ENCODE peak calls at places on chromosomes 16 and 17, in seven cellular contexts. S is uterus; L is fibroblast of mammary gland; J is lung; T is CD4-positive, alpha-beta T cell; H is CD8-positive, alpha-beta T cell; R is nephron progenitor cell. O is an unnamed sample.

GRCh38 chr16:17312100-17312732 is 158.5 kb downstream of the XYLT1 start:
- DNase-seq in S (no peak), R (no peak), L (no peak), H (no peak), J (no peak), T (no peak), O (no peak)

GRCh38 chr16:30997887-30998711 is 12.3 kb downstream of the STX1B start:
- DNase-seq in L (peak), J (no peak), H (no peak), S (peak), T (no peak), R (no peak), O (no peak)

GRCh38 chr17:17776889-17777288 is 59.9 kb downstream of the SREBF1 start:
- DNase-seq in T (no peak), S (no peak), J (no peak), H (no peak), L (no peak), R (no peak), O (no peak)

GRCh38 chr17:17093764-17094163 is 51.5 kb downstream of the MPRIP start:
- DNase-seq in T (no peak), L (no peak), S (no peak), J (no peak), R (no peak), H (no peak), O (no peak)

GRCh38 chr16:30600929-30601328 is 9.3 kb downstream of the ZNF689 start:
- DNase-seq in H (no peak), S (no peak), T (no peak), L (no peak), J (no peak), R (no peak), O (no peak)

GRCh38 chr16:6048017-6048416 is 950.4 kb upstream of the EEF2KMT start:
- DNase-seq in J (no peak), H (no peak), T (no peak), R (no peak), L (no peak), S (no peak), O (no peak)

GRCh38 chr16:83631006-83631405 is 176.8 kb upstream of the HSBP1 start:
- DNase-seq in H (no peak), T (no peak), S (no peak), J (peak), R (no peak), L (no peak), O (no peak)

GRCh38 chr16:57270221-57271062 is 14.0 kb downstream of the PLLP start:
- DNase-seq in J (no peak), H (no peak), R (no peak), L (no peak), S (no peak), T (no peak), O (no peak)

GRCh38 chr16:50542703-50543102 is 5.5 kb upstream of the NKD1 start:
- DNase-seq in H (no peak), T (no peak), J (no peak), L (no peak), S (no peak), R (no peak), O (no peak)

DNA sequence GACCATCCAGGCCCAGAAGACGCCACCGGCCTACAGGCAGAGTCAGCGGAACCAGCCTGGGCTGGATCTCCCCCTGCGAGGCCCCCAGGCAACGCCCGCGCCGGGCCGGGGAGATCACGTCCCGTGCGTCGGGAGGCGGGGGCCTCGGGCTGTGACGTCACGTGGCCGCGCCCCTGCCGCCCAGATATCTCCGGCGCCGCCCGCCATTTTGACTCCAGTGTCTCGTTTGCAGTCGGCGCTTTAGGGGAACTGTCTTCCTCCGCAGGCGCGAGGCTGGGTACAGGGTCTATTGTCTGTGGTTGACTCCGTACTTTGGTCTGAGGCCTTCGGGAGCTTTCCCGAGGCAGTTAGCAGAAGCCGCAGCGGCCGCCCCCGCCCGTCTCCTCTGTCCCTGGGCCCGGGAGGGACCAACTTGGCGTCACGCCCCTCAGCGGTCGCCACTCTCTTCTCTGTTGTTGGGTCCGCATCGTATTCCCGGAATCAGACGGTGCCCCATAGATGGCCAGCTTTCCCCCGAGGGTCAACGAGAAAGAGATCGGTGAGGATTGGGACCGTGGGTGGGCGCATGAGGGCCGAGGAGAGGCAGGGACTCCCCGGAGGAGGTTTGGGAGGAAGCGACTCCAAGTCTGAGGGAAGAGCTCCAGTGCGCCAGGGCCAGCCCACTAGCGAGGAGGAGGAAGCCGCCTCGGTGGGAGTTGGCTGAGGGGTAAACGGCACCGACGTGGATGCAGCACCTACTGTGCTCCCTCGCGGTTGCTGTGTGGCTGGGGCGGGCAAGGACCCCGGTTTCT is at the start of gene WSB1:
- DNase-seq in J (peak), R (peak), T (peak), L (peak), H (peak), S (peak), O (peak)
- TF ChIP-seq CTCF in J (no peak), R (no peak), T (no peak), L (no peak), H (no peak), S (peak), O (no peak)

DNA sequence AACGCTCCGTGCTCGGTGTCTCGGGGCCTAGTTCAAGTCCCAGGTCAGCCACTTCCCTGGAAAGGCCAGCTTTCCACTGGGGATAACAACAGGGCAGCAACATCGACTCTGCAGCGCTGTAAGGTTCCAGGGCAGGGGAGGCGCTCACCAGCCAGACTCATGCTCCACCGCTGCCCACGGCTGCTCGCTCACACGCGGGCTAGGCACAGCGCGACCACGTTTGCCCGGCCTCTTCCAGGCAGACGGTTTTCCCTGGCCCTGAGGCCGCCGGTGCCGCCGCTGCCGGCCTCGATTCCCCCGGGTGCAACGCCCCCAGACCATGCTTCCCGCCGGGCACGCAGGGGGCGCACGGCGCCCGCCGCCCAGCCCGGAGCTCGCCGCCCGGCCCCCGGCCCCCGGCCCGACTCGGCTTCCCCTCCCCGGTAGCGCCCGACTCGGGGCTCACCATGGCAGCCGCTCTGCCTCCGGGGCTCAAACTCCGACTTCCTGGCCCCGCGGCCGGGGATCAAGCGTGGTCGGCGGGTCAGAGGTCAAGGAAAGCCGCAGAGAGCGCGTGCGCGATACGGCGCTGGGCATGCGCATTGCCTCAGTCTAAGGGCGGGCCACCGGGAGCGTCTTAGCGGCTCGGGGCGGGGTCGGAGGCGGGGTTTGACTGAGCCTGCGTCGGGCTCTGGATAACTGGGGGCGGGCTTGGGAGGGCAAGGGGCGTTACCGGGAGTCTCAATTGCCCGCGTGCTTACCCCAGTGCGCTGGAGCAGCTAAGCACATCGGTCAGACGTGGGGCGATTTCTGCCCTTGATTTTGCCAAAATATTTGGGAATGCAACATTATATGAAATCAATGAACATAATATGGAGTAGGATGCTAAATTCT is at the start of gene PAM16:
- DNase-seq in R (peak), S (peak), T (peak), L (peak), H (peak), J (peak), O (peak)
- TF ChIP-seq CTCF in R (no peak), S (peak), T (no peak), L (no peak), H (no peak), J (no peak), O (no peak)

GRCh38 chr17:80655588-80655987 is 111.0 kb downstream of the RPTOR start:
- DNase-seq in R (no peak), T (no peak), L (no peak), S (no peak), H (no peak), J (no peak), O (no peak)
- TF ChIP-seq CTCF in R (no peak), T (no peak), L (no peak), S (no peak), H (no peak), J (no peak), O (no peak)

GRCh38 chr17:58527306-58527705 is 12.9 kb upstream of the MTMR4 start:
- DNase-seq in J (no peak), T (no peak), R (no peak), H (no peak), S (no peak), L (no peak), O (no peak)
- TF ChIP-seq CTCF in J (no peak), T (no peak), R (no peak), H (no peak), S (no peak), L (peak), O (no peak)

DNA sequence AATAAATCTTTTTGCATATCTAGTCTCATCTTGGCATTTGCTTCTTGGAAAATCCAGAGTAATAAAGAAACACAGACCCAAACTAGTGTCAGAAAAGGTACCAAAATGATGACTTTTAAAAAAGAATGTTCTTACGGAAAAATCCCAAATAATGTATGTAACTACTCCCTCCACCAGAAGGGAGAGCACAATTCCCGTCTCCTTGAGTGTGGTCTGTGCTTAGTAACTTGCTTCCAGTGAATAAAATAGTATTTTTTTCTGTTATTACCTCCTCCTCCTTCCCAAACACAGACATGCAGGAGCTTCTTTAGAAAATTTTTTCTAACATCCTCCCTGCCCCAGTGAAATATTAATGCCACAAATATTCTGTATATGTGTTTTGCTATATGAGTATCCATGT is 358.1 kb downstream of the ZFHX3 start:
- DNase-seq in S (no peak), T (no peak), J (no peak), R (no peak), H (no peak), L (peak), O (no peak)
- TF ChIP-seq CTCF in S (no peak), T (no peak), J (no peak), R (no peak), H (no peak), L (peak), O (no peak)

GRCh38 chr17:45720386-45720785 is 63.7 kb upstream of the CRHR1 start:
- DNase-seq in H (no peak), L (no peak), S (no peak), J (no peak), R (no peak), T (no peak), O (no peak)

GRCh38 chr17:45722161-45722560 is 62.0 kb upstream of the CRHR1 start:
- DNase-seq in R (peak), L (peak), J (no peak), S (no peak), H (no peak), T (no peak), O (peak)

GRCh38 chr17:45718791-45719190 is 65.3 kb upstream of the CRHR1 start:
- DNase-seq in R (no peak), T (no peak), S (no peak), J (no peak), L (no peak), H (no peak), O (no peak)

GRCh38 chr17:45715787-45716186 is 68.3 kb upstream of the CRHR1 start:
- DNase-seq in J (no peak), H (no peak), R (no peak), T (no peak), L (no peak), S (no peak), O (no peak)

DNA sequence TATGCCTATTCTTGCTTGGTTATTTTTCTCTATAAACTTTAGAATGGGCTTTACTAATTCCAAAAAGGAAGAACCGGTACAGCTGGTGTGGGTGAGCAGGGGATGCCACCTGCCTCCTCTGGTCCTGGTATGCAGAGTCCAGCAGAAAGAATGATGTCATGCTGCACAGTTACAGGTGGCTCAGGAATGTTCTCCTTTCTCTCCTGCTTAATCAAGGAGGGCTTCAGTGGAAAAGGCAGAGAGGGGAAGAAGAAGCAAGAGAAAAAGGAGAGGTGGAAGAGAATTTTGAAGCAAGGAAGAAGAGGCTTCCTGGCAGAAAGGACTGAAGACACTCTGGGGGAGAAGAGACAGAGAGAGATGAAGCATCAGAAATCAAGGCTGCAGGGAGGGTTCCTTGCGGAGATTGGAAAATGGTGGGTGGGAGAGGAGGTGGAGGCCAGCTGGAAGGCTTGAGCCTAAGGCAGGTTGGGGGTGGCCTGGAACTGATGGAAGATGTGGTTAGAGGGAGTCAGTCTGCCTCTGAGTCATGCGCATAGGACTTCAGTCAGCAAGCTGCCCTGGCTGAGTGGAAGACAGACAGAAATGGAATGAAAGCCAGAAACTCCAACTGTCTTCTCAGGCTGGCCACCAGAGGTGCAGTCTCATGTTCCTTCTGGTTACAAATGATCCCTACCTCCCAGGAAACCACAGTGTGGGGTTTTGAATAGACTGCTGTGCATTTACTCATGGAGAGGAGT is 64.6 kb upstream of the CRHR1 start:
- DNase-seq in S (no peak), L (peak), H (no peak), J (no peak), T (no peak), R (no peak), O (peak)
- TF ChIP-seq CTCF in S (no peak), L (peak), H (no peak), J (no peak), T (no peak), R (peak), O (no peak)

DNA sequence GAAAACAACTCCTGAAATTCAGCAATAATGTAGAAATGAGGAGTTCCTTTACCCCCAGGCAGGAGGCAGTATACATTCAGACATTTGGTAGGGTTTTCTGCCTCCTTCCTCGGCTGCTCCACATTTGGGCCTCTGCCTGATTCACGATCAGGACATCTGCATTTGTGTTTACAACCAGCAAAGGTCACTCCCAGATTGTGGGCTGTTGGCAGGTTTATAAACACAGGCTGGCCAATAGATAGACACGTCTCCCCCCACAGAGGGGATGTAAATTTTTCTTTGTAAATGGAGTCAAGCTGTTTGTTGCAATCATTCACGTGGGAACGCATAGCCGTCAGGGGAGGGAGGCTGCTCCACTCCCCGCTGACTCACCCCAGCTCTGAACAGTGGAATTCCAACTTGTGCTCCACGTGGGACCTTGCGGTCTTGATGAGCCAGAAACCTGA is 252.1 kb upstream of the N4BP1 start:
- DNase-seq in R (peak), J (no peak), T (no peak), L (peak), H (no peak), S (peak), O (peak)
- TF ChIP-seq CTCF in R (peak), J (no peak), T (no peak), L (peak), H (no peak), S (peak), O (no peak)

GRCh38 chr16:62870554-62870953 is 834.3 kb upstream of the CDH8 start:
- DNase-seq in L (no peak), J (no peak), H (no peak), S (no peak), R (no peak), T (no peak), O (no peak)
- TF ChIP-seq CTCF in L (no peak), J (no peak), H (no peak), S (no peak), R (no peak), T (no peak), O (no peak)

O was measured in WTC11.